ENCODE peak calls at places on chromosomes 16 and 17, in nine cellular contexts. One of them, this sample, is unnamed.

GRCh38 chr17:44004761-44005526 is 522 bp downstream of the NAGS start:
- DNase-seq in DND-41: no peak
- DNase-seq in H9: peak; percentile 73
- DNase-seq in astrocyte: no peak
- DNase-seq in mammary epithelial cell: no peak
- DNase-seq in colonic mucosa: peak; percentile 79
- DNase-seq in PC-3: peak; percentile 57
- DNase-seq in keratinocyte: no peak
- DNase-seq in HCT116: no peak
- DNase-seq in this sample: no peak

GRCh38 chr16:48393843-48394703 is 8.9 kb upstream of the SIAH1 start:
- DNase-seq in PC-3: no peak
- DNase-seq in colonic mucosa: no peak
- DNase-seq in HCT116: no peak
- DNase-seq in mammary epithelial cell: peak; percentile 32
- DNase-seq in DND-41: no peak
- DNase-seq in keratinocyte: no peak
- DNase-seq in astrocyte: peak; percentile 46
- DNase-seq in H9: no peak
- DNase-seq in this sample: no peak

GRCh38 chr17:50541916-50542688 is 4.9 kb upstream of the SPATA20 start:
- DNase-seq in H9: peak; percentile 92
- DNase-seq in keratinocyte: no peak
- DNase-seq in mammary epithelial cell: peak; percentile 82
- DNase-seq in colonic mucosa: peak; percentile 92
- DNase-seq in HCT116: no peak
- DNase-seq in astrocyte: peak; percentile 53
- DNase-seq in DND-41: peak; percentile 83
- DNase-seq in PC-3: peak; percentile 92
- DNase-seq in this sample: no peak

GRCh38 chr17:78925662-78926555 is 722 bp upstream of the TIMP2 start:
- DNase-seq in astrocyte: peak; percentile 76
- DNase-seq in HCT116: no peak
- DNase-seq in keratinocyte: no peak
- DNase-seq in H9: peak; percentile 65
- DNase-seq in PC-3: no peak
- DNase-seq in colonic mucosa: peak; percentile 65
- DNase-seq in mammary epithelial cell: no peak
- DNase-seq in DND-41: no peak
- DNase-seq in this sample: no peak

GRCh38 chr16:87017388-87018012 is 299.7 kb downstream of the C16orf95 start:
- DNase-seq in colonic mucosa: no peak
- DNase-seq in astrocyte: peak; percentile 93
- DNase-seq in DND-41: no peak
- DNase-seq in HCT116: peak; percentile 80
- DNase-seq in mammary epithelial cell: peak; percentile 94
- DNase-seq in H9: peak; percentile 39
- DNase-seq in PC-3: peak; percentile 80
- DNase-seq in keratinocyte: no peak
- DNase-seq in this sample: no peak

GRCh38 chr17:81537343-81537855 is 9.2 kb downstream of the FSCN2 start:
- DNase-seq in colonic mucosa: peak; percentile 63
- DNase-seq in astrocyte: no peak
- DNase-seq in mammary epithelial cell: no peak
- DNase-seq in DND-41: peak; percentile 29
- DNase-seq in H9: peak; percentile 94
- DNase-seq in HCT116: peak; percentile 49
- DNase-seq in keratinocyte: no peak
- DNase-seq in PC-3: peak; percentile 33
- DNase-seq in this sample: no peak

GRCh38 chr16:4178468-4179010 is 62.3 kb upstream of the ADCY9 start:
- DNase-seq in H9: no peak
- DNase-seq in mammary epithelial cell: no peak
- DNase-seq in keratinocyte: no peak
- DNase-seq in colonic mucosa: no peak
- DNase-seq in HCT116: no peak
- DNase-seq in astrocyte: no peak
- DNase-seq in PC-3: no peak
- DNase-seq in DND-41: no peak
- DNase-seq in this sample: no peak

GRCh38 chr16:58516768-58517107 is 1.4 kb downstream of the SETD6 start:
- DNase-seq in H9: no peak
- DNase-seq in keratinocyte: no peak
- DNase-seq in colonic mucosa: no peak
- DNase-seq in DND-41: no peak
- DNase-seq in PC-3: no peak
- DNase-seq in mammary epithelial cell: no peak
- DNase-seq in HCT116: no peak
- DNase-seq in astrocyte: no peak
- DNase-seq in this sample: no peak

GRCh38 chr17:49012893-49013255 is 15.7 kb downstream of the IGF2BP1 start:
- DNase-seq in H9: peak; percentile 44
- DNase-seq in colonic mucosa: no peak
- DNase-seq in keratinocyte: no peak
- DNase-seq in HCT116: no peak
- DNase-seq in astrocyte: no peak
- DNase-seq in PC-3: no peak
- DNase-seq in mammary epithelial cell: no peak
- DNase-seq in DND-41: no peak
- DNase-seq in this sample: no peak

GRCh38 chr17:13851889-13852288 is 217.4 kb upstream of the COX10 start:
- DNase-seq in H9: no peak
- DNase-seq in mammary epithelial cell: no peak
- DNase-seq in DND-41: no peak
- DNase-seq in keratinocyte: no peak
- DNase-seq in HCT116: no peak
- DNase-seq in PC-3: no peak
- DNase-seq in colonic mucosa: no peak
- DNase-seq in astrocyte: no peak
- DNase-seq in this sample: no peak

GRCh38 chr17:6456321-6456720 is 12.1 kb downstream of the PIMREG start:
- DNase-seq in astrocyte: no peak
- DNase-seq in DND-41: no peak
- DNase-seq in H9: no peak
- DNase-seq in mammary epithelial cell: no peak
- DNase-seq in colonic mucosa: peak; percentile 40
- DNase-seq in keratinocyte: no peak
- DNase-seq in PC-3: no peak
- DNase-seq in HCT116: no peak
- DNase-seq in this sample: no peak

GRCh38 chr16:15975172-15975571 is 25.8 kb downstream of the ABCC1 start:
- DNase-seq in keratinocyte: no peak
- DNase-seq in H9: no peak
- DNase-seq in colonic mucosa: no peak
- DNase-seq in DND-41: no peak
- DNase-seq in PC-3: no peak
- DNase-seq in astrocyte: no peak
- DNase-seq in mammary epithelial cell: no peak
- DNase-seq in HCT116: no peak
- DNase-seq in this sample: no peak

GRCh38 chr16:85750021-85750826 is 672 bp downstream of the C16orf74 start:
- DNase-seq in keratinocyte: no peak
- DNase-seq in PC-3: peak; percentile 54
- DNase-seq in H9: peak; percentile 55
- DNase-seq in astrocyte: no peak
- DNase-seq in DND-41: peak; percentile 63
- DNase-seq in colonic mucosa: peak; percentile 39
- DNase-seq in HCT116: no peak
- DNase-seq in mammary epithelial cell: peak; percentile 45
- DNase-seq in this sample: no peak

GRCh38 chr17:79836952-79837887 is 2.0 kb downstream of the CBX4 start:
- DNase-seq in astrocyte: peak; percentile 53
- DNase-seq in colonic mucosa: peak; percentile 92
- DNase-seq in mammary epithelial cell: peak; percentile 88
- DNase-seq in PC-3: peak; percentile 93
- DNase-seq in keratinocyte: no peak
- DNase-seq in HCT116: peak; percentile 62
- DNase-seq in H9: peak; percentile 88
- DNase-seq in DND-41: peak; percentile 96
- DNase-seq in this sample: no peak

DNA sequence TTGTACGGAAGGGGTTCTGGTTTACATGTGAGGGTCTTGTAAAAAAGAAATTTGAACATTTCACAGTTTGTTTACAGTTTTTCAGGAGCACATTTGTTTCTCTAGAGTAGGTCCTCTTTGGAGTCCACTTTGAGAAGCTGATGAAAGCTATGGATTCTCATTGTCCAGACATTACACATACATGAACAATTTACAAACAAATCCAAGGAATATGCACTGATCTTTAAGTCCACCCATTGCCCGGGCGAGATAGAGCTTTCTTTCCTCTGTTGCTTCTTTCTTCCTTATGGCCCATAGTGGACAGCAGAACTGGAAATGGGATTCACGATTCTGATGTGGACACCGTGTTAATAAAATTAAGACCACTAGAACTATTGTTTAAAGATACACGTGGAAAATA is 1.9 kb downstream of the DCAF7 start:
- DNase-seq in DND-41: no peak
- DNase-seq in H9: no peak
- DNase-seq in astrocyte: no peak
- DNase-seq in HCT116: no peak
- DNase-seq in PC-3: no peak
- DNase-seq in colonic mucosa: no peak
- DNase-seq in keratinocyte: no peak
- DNase-seq in mammary epithelial cell: no peak
- DNase-seq in this sample: no peak
- H3K9ac ChIP-seq in DND-41: peak overlapping the region; percentile 89
- H3K9ac ChIP-seq in H9: peak overlapping the region; percentile 27
- H3K9ac ChIP-seq in astrocyte: peak overlapping the region; percentile 89
- H3K9ac ChIP-seq in HCT116: no peak overlapping the region
- H3K9ac ChIP-seq in PC-3: peak overlapping the region; percentile 94
- H3K9ac ChIP-seq in colonic mucosa: peak overlapping the region; percentile 28
- H3K9ac ChIP-seq in keratinocyte: peak overlapping the region; percentile 24
- H3K9ac ChIP-seq in mammary epithelial cell: peak overlapping the region; percentile 34
- H3K9ac ChIP-seq in this sample: peak overlapping the region; percentile 11

GRCh38 chr16:79185681-79186080 is 414.9 kb downstream of the MAF start:
- DNase-seq in mammary epithelial cell: no peak
- DNase-seq in colonic mucosa: no peak
- DNase-seq in HCT116: no peak
- DNase-seq in astrocyte: no peak
- DNase-seq in H9: no peak
- DNase-seq in keratinocyte: no peak
- DNase-seq in PC-3: no peak
- DNase-seq in DND-41: no peak
- DNase-seq in this sample: no peak

GRCh38 chr16:79181419-79181818 is 419.1 kb downstream of the MAF start:
- DNase-seq in PC-3: no peak
- DNase-seq in mammary epithelial cell: no peak
- DNase-seq in astrocyte: no peak
- DNase-seq in H9: no peak
- DNase-seq in colonic mucosa: no peak
- DNase-seq in keratinocyte: no peak
- DNase-seq in DND-41: no peak
- DNase-seq in HCT116: no peak
- DNase-seq in this sample: no peak

GRCh38 chr16:79183571-79183970 is 417.0 kb downstream of the MAF start:
- DNase-seq in PC-3: no peak
- DNase-seq in HCT116: no peak
- DNase-seq in astrocyte: no peak
- DNase-seq in mammary epithelial cell: no peak
- DNase-seq in colonic mucosa: no peak
- DNase-seq in keratinocyte: no peak
- DNase-seq in H9: no peak
- DNase-seq in DND-41: no peak
- DNase-seq in this sample: no peak

GRCh38 chr16:79184464-79184863 is 416.1 kb downstream of the MAF start:
- DNase-seq in PC-3: no peak
- DNase-seq in astrocyte: no peak
- DNase-seq in HCT116: no peak
- DNase-seq in colonic mucosa: no peak
- DNase-seq in keratinocyte: no peak
- DNase-seq in H9: no peak
- DNase-seq in DND-41: no peak
- DNase-seq in mammary epithelial cell: no peak
- DNase-seq in this sample: no peak

GRCh38 chr16:79182618-79183017 is 417.9 kb downstream of the MAF start:
- DNase-seq in colonic mucosa: no peak
- DNase-seq in PC-3: no peak
- DNase-seq in astrocyte: peak; percentile 12
- DNase-seq in HCT116: no peak
- DNase-seq in keratinocyte: no peak
- DNase-seq in mammary epithelial cell: no peak
- DNase-seq in H9: no peak
- DNase-seq in DND-41: no peak
- DNase-seq in this sample: no peak
- H3K9ac ChIP-seq in colonic mucosa: no peak overlapping the region
- H3K9ac ChIP-seq in PC-3: no peak overlapping the region
- H3K9ac ChIP-seq in astrocyte: peak overlapping the region; percentile 28
- H3K9ac ChIP-seq in HCT116: no peak overlapping the region
- H3K9ac ChIP-seq in keratinocyte: no peak overlapping the region
- H3K9ac ChIP-seq in mammary epithelial cell: no peak overlapping the region
- H3K9ac ChIP-seq in H9: no peak overlapping the region
- H3K9ac ChIP-seq in DND-41: no peak overlapping the region
- H3K9ac ChIP-seq in this sample: no peak overlapping the region

GRCh38 chr17:29246638-29247037 is at the start of gene CRYBA1:
- DNase-seq in astrocyte: no peak
- DNase-seq in DND-41: no peak
- DNase-seq in keratinocyte: no peak
- DNase-seq in PC-3: no peak
- DNase-seq in colonic mucosa: no peak
- DNase-seq in H9: no peak
- DNase-seq in mammary epithelial cell: peak; percentile 21
- DNase-seq in HCT116: no peak
- DNase-seq in this sample: no peak

GRCh38 chr17:29251184-29251583 is 4.5 kb downstream of the CRYBA1 start:
- DNase-seq in H9: no peak
- DNase-seq in keratinocyte: no peak
- DNase-seq in astrocyte: no peak
- DNase-seq in DND-41: no peak
- DNase-seq in mammary epithelial cell: no peak
- DNase-seq in colonic mucosa: no peak
- DNase-seq in HCT116: no peak
- DNase-seq in PC-3: no peak
- DNase-seq in this sample: no peak

GRCh38 chr17:29247219-29247618 is 560 bp downstream of the CRYBA1 start:
- DNase-seq in astrocyte: no peak
- DNase-seq in HCT116: no peak
- DNase-seq in DND-41: no peak
- DNase-seq in PC-3: no peak
- DNase-seq in colonic mucosa: no peak
- DNase-seq in keratinocyte: no peak
- DNase-seq in mammary epithelial cell: no peak
- DNase-seq in H9: no peak
- DNase-seq in this sample: no peak

GRCh38 chr17:29250666-29251065 is 4.0 kb downstream of the CRYBA1 start:
- DNase-seq in mammary epithelial cell: no peak
- DNase-seq in H9: no peak
- DNase-seq in HCT116: no peak
- DNase-seq in keratinocyte: no peak
- DNase-seq in colonic mucosa: no peak
- DNase-seq in astrocyte: peak; percentile 88
- DNase-seq in PC-3: no peak
- DNase-seq in DND-41: no peak
- DNase-seq in this sample: no peak

GRCh38 chr17:29248845-29249244 is 2.2 kb downstream of the CRYBA1 start:
- DNase-seq in DND-41: no peak
- DNase-seq in PC-3: no peak
- DNase-seq in mammary epithelial cell: no peak
- DNase-seq in astrocyte: no peak
- DNase-seq in HCT116: no peak
- DNase-seq in keratinocyte: no peak
- DNase-seq in colonic mucosa: no peak
- DNase-seq in H9: no peak
- DNase-seq in this sample: no peak
- H3K9ac ChIP-seq in DND-41: no peak overlapping the region
- H3K9ac ChIP-seq in PC-3: no peak overlapping the region
- H3K9ac ChIP-seq in mammary epithelial cell: no peak overlapping the region
- H3K9ac ChIP-seq in astrocyte: no peak overlapping the region
- H3K9ac ChIP-seq in HCT116: no peak overlapping the region
- H3K9ac ChIP-seq in keratinocyte: no peak overlapping the region
- H3K9ac ChIP-seq in colonic mucosa: no peak overlapping the region
- H3K9ac ChIP-seq in H9: no peak overlapping the region
- H3K9ac ChIP-seq in this sample: no peak overlapping the region

GRCh38 chr17:19418312-19418992 is 7.4 kb downstream of the RNF112 start:
- DNase-seq in keratinocyte: no peak
- DNase-seq in mammary epithelial cell: peak; percentile 34
- DNase-seq in astrocyte: peak; percentile 81
- DNase-seq in H9: peak; percentile 48
- DNase-seq in HCT116: no peak
- DNase-seq in colonic mucosa: peak; percentile 24
- DNase-seq in PC-3: peak; percentile 56
- DNase-seq in DND-41: no peak
- DNase-seq in this sample: no peak
- H3K9ac ChIP-seq in keratinocyte: no peak overlapping the region
- H3K9ac ChIP-seq in mammary epithelial cell: no peak overlapping the region
- H3K9ac ChIP-seq in astrocyte: no peak overlapping the region
- H3K9ac ChIP-seq in H9: no peak overlapping the region
- H3K9ac ChIP-seq in HCT116: no peak overlapping the region
- H3K9ac ChIP-seq in colonic mucosa: no peak overlapping the region
- H3K9ac ChIP-seq in PC-3: no peak overlapping the region
- H3K9ac ChIP-seq in DND-41: no peak overlapping the region
- H3K9ac ChIP-seq in this sample: no peak overlapping the region